ENCODE peak calls at places on chromosomes 2 and 18, in five cellular contexts. V is tibial nerve; K is heart left ventricle; L is CD8-positive, alpha-beta T cell; O is A673. X is an unnamed sample.

GRCh38 chr2:162574615-162575452 is 230.9 kb downstream of the GCA start:
- DNase-seq in L (no peak), V (no peak), O (no peak), K (no peak), X (no peak)

GRCh38 chr18:80200932-80201672 is 46.2 kb downstream of the PARD6G start:
- DNase-seq in L (no peak), V (no peak), O (no peak), K (no peak), X (peak; percentile 58)

GRCh38 chr18:42578781-42579180 is 536.7 kb downstream of the RIT2 start:
- DNase-seq in K (no peak), V (no peak), O (no peak), L (no peak), X (no peak)

GRCh38 chr2:96342085-96342484 is 6.5 kb downstream of the NCAPH start:
- DNase-seq in V (no peak), K (no peak), O (no peak), L (peak; percentile 57), X (no peak)

GRCh38 chr2:57880446-57880845 is 166.2 kb upstream of the VRK2 start:
- DNase-seq in K (no peak), L (no peak), O (no peak), V (no peak), X (no peak)

GRCh38 chr2:208096080-208096479 is 28.2 kb downstream of the CRYGD start:
- DNase-seq in V (no peak), O (no peak), L (no peak), K (no peak), X (no peak)

GRCh38 chr2:198177040-198177439 is 372.6 kb downstream of the PLCL1 start:
- DNase-seq in V (no peak), O (no peak), L (no peak), K (no peak), X (no peak)

GRCh38 chr2:9200634-9201015 is 6.0 kb upstream of the ASAP2 start:
- DNase-seq in V (no peak), K (no peak), L (no peak), O (no peak), X (no peak)

GRCh38 chr2:62216616-62217015 is 20.7 kb downstream of the B3GNT2 start:
- DNase-seq in V (peak; percentile 69), K (no peak), L (no peak), O (no peak), X (no peak)

GRCh38 chr2:46939596-46940359 is 24.2 kb upstream of the MCFD2 start:
- DNase-seq in L (no peak), V (no peak), K (no peak), O (no peak), X (no peak)

GRCh38 chr2:33707312-33707711 is 108.2 kb upstream of the FAM98A start:
- DNase-seq in V (no peak), L (no peak), O (no peak), K (no peak), X (no peak)

GRCh38 chr2:215434447-215435260 is 1.2 kb downstream of the FN1 start:
- DNase-seq in K (no peak), O (no peak), L (no peak), V (no peak), X (no peak)

GRCh38 chr2:136025057-136025973 is 39.9 kb upstream of the DARS1 start:
- DNase-seq in L (peak; percentile 68), V (no peak), O (no peak), K (peak; percentile 84), X (peak; percentile 85)

GRCh38 chr2:151757861-151758260 is 23.6 kb upstream of the NEB start:
- DNase-seq in V (no peak), O (no peak), L (no peak), K (no peak), X (no peak)

DNA sequence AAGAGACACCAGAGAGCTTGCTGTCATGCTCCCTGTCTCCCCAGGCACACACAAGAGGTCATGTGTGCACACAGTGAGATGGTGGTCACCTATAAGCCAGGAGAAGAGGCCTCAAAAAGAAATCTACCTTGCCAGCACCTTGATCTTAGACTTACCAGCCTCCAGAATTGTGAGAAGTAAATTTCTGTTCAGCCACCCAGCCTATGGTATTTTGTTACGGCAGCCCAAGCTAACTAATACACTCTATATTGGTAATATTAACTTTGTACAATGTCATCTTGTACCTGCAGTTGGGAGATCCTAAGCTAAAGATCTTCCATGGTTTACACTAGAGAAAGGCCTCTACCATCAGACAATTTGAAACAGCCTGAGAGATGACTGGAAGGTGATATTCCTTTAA is 21.2 kb downstream of the RTN4 start:
- DNase-seq in L (no peak), K (no peak), O (no peak), V (no peak), X (no peak)
- H3K36me3 ChIP-seq in L (no peaks in the 10 kb centered on the region), K (no peaks in the 10 kb centered on the region), O (no peaks in the 10 kb centered on the region), V (no peaks in the 10 kb centered on the region), X (no peaks in the 10 kb centered on the region)

GRCh38 chr2:100178085-100178788 is 35.8 kb upstream of the AFF3 start:
- DNase-seq in L (no peak), V (no peak), O (peak; percentile 83), K (no peak), X (no peak)
- TF ChIP-seq CTCF in L (no peak), V (no peak), O (peak; percentile 60), K (peak; percentile 30), X (peak; percentile 32)

DNA sequence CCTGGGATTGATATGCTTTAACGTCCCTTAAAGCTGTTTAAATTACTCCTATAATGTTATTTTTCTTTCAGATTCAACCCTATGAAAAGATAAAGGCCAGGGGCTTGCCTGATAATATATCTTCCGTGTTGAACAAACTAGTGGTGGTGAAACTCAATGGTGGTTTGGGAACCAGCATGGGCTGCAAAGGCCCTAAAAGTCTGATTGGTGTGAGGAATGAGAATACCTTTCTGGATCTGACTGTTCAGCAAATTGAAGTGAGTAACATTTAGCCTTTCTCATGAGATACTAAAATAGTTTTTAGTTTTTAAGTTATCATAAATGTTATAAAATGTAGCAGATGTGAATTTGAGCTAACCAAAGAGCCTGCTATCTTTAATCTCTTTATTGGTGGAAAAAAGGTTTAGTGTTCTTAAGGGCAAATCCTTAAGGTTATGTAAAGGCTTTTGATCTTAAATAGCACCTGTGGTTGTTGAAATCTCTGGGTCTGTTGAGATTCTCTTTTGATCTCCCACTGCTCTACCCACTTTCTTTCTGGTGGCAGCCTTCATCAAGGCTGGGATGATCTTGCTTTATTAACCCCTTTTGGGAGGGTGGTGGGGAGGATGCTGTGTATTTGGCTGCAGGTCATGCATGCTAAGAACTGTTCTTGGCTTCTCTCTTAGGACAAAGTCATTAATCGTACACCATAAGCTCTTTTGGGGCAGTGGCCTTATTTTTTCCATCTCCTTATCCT is 40.9 kb downstream of the UGP2 start:
- DNase-seq in L (no peak), V (no peak), K (no peak), O (no peak), X (no peak)
- H3K36me3 ChIP-seq in L (peaks cover 23% of the 10 kb centered on the region), V (peaks cover 15% of the 10 kb centered on the region), K (peaks cover 19% of the 10 kb centered on the region), O (peaks cover 31% of the 10 kb centered on the region), X (peaks cover 62% of the 10 kb centered on the region)

DNA sequence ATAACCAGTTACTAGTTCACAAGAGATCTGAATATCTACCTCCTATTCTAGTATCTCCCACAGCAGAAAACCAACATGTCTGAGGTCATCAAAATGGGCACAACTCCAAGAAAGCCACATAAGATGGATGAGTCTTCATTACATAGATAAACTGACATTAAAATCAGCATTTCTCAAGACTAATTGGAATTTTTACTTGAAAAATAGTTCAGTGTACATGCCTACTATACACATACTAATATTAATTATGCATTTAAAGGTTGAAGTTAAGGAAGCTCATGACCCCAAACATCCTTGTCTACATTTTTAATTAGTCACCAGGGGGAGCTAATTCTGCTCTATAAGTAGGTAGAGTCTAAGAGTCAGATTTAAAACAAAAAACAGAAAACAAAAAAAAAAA is 41.9 kb downstream of the ZNF521 start:
- DNase-seq in O (no peak), L (no peak), K (no peak), V (no peak), X (no peak)
- TF ChIP-seq CTCF in O (peak; percentile 26), L (no peak), K (no peak), V (no peak), X (peak; percentile 19)

GRCh38 chr2:3189076-3189591 is 188.5 kb downstream of the EIPR1 start:
- DNase-seq in O (no peak), L (no peak), V (no peak), K (no peak), X (no peak)

GRCh38 chr2:3187467-3187866 is 190.2 kb downstream of the EIPR1 start:
- DNase-seq in O (no peak), V (no peak), L (no peak), K (no peak), X (no peak)

GRCh38 chr2:3189961-3190360 is 187.7 kb downstream of the EIPR1 start:
- DNase-seq in K (no peak), O (no peak), V (no peak), L (no peak), X (no peak)

GRCh38 chr2:3186766-3187165 is 190.9 kb downstream of the EIPR1 start:
- DNase-seq in V (no peak), L (no peak), K (no peak), O (no peak), X (no peak)

GRCh38 chr2:3188405-3188946 is 189.1 kb downstream of the EIPR1 start:
- DNase-seq in O (no peak), V (no peak), L (no peak), K (no peak), X (no peak)
- H3K36me3 ChIP-seq in O (peaks cover 3% of the 10 kb centered on the region), V (peaks cover 4% of the 10 kb centered on the region), L (peaks cover 11% of the 10 kb centered on the region), K (no peaks in the 10 kb centered on the region), X (peaks cover 10% of the 10 kb centered on the region)

DNA sequence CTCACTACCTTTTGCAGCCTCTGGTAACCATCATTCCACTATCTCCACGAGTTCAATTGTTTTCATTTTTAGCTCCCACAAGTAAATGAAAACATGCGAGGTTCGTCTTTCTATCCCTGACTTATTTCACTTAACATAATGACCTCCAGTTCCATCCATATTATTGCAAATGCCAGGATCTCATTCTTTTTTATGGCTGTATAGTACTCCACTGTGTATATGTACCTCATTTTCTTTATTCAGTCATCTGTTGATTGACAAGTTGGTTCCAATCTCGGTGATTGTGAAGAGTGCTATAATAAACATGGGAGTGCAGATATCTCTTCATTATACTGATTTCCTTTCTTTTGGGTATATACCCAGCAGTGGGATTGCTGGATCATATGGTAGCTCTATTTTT is 16.9 kb downstream of the IL1RN start:
- DNase-seq in K (no peak), V (no peak), O (no peak), L (no peak), X (no peak)
- TF ChIP-seq CTCF in K (no peak), V (no peak), O (no peak), L (no peak), X (no peak)

X was measured in upper lobe of right lung.